ENCODE peak calls at places on chromosomes 11 and 22, in six cellular contexts. O, U, W, I, J and Z are unnamed samples.

GRCh38 chr22:44454113-44454769 is 43.8 kb downstream of the RTL6 start:
- DNase-seq in I (peak), U (no peak), J (no peak), O (no peak), W (no peak), Z (no peak)

GRCh38 chr22:49936018-49936972 is 17.9 kb downstream of the CRELD2 start:
- DNase-seq in O (peak), U (no peak), J (peak), W (no peak), I (peak), Z (no peak)

GRCh38 chr11:65488273-65489058 is 10.4 kb upstream of the MALAT1 start:
- DNase-seq in I (no peak), J (no peak), O (no peak), W (no peak), U (no peak), Z (no peak)

GRCh38 chr11:19803506-19803998 is 90.9 kb downstream of the NAV2 start:
- DNase-seq in I (no peak), W (no peak), U (no peak), J (no peak), O (no peak), Z (no peak)

GRCh38 chr11:76736773-76737495 is 46.2 kb upstream of the TSKU start:
- DNase-seq in W (peak), O (peak), I (no peak), J (no peak), U (no peak), Z (no peak)

GRCh38 chr22:29307658-29308147 is 1.3 kb downstream of the GAS2L1 start:
- DNase-seq in J (no peak), U (no peak), O (no peak), W (no peak), I (no peak), Z (no peak)

GRCh38 chr11:19673924-19674390 is 38.7 kb upstream of the NAV2 start:
- DNase-seq in J (peak), O (no peak), I (peak), U (no peak), W (peak), Z (peak)

GRCh38 chr11:75267171-75267970 is 26.8 kb downstream of the TPBGL start:
- DNase-seq in O (no peak), W (no peak), I (peak), J (no peak), U (no peak), Z (no peak)

GRCh38 chr11:83827940-83828554 is 541.9 kb upstream of the CCDC90B start:
- DNase-seq in I (no peak), W (peak), O (no peak), U (peak), J (no peak), Z (no peak)

GRCh38 chr22:20424937-20425587 is 12.6 kb downstream of the SCARF2 start:
- DNase-seq in W (no peak), O (no peak), U (no peak), J (no peak), I (peak), Z (peak)

GRCh38 chr11:26286472-26287066 is 45.4 kb upstream of the ANO3 start:
- DNase-seq in U (no peak), J (no peak), I (peak), W (peak), O (no peak), Z (no peak)

GRCh38 chr22:32754413-32755041 is 47.0 kb upstream of the TIMP3 start:
- DNase-seq in O (no peak), W (no peak), J (no peak), U (no peak), I (no peak), Z (no peak)

GRCh38 chr11:57249384-57250319 is 12.6 kb upstream of the APLNR start:
- DNase-seq in W (peak), J (no peak), U (peak), I (peak), O (no peak), Z (peak)

GRCh38 chr11:3944198-3944597 is 88.7 kb downstream of the STIM1 start:
- DNase-seq in I (no peak), J (no peak), U (no peak), O (no peak), W (peak), Z (peak)

GRCh38 chr11:44852952-44853351 is 97.7 kb downstream of the TP53I11 start:
- DNase-seq in W (no peak), I (no peak), J (no peak), U (no peak), O (no peak), Z (no peak)

GRCh38 chr11:8593935-8594909 is at the start of gene STK33:
- DNase-seq in W (peak), O (no peak), U (peak), J (no peak), I (peak), Z (no peak)

GRCh38 chr11:76257040-76257730 is 50.9 kb upstream of the WNT11 start:
- DNase-seq in I (peak), U (no peak), O (no peak), W (no peak), J (no peak), Z (no peak)

GRCh38 chr11:11640152-11640551 is 18.3 kb upstream of the GALNT18 start:
- DNase-seq in I (no peak), J (no peak), W (no peak), O (no peak), U (no peak), Z (no peak)

GRCh38 chr11:17352925-17353227 is 1.3 kb downstream of the NCR3LG1 start:
- DNase-seq in O (no peak), W (no peak), I (peak), J (no peak), U (peak), Z (no peak)

GRCh38 chr11:73965076-73965763 is 14.4 kb downstream of the DNAJB13 start:
- DNase-seq in I (no peak), O (no peak), W (peak), U (no peak), J (peak), Z (no peak)

GRCh38 chr11:16392646-16393045 is 36.3 kb upstream of the SOX6 start:
- DNase-seq in I (no peak), O (no peak), J (no peak), W (no peak), U (no peak), Z (no peak)

GRCh38 chr22:47167056-47167455 is 404.6 kb downstream of the TBC1D22A start:
- DNase-seq in U (peak), O (no peak), W (no peak), J (no peak), I (peak), Z (no peak)

GRCh38 chr11:65898656-65899355 is 1.4 kb downstream of the FOSL1 start:
- DNase-seq in W (no peak), J (no peak), O (no peak), I (no peak), U (no peak), Z (no peak)

GRCh38 chr11:110463153-110463552 is 33.4 kb downstream of the FDX1 start:
- DNase-seq in W (peak), O (no peak), I (peak), J (no peak), U (peak), Z (no peak)

GRCh38 chr22:46842606-46843005 is 80.2 kb downstream of the TBC1D22A start:
- DNase-seq in I (peak), U (no peak), J (no peak), W (peak), O (no peak), Z (no peak)

GRCh38 chr11:63226488-63227114 is 16.8 kb downstream of the SLC22A25 start:
- DNase-seq in W (no peak), I (no peak), J (no peak), O (no peak), U (no peak), Z (no peak)

GRCh38 chr11:67163006-67163405 is 43.9 kb downstream of the KDM2A start:
- DNase-seq in O (no peak), J (no peak), W (no peak), I (no peak), U (no peak), Z (no peak)

GRCh38 chr11:131748146-131749050 is 378.0 kb downstream of the NTM start:
- DNase-seq in I (peak), W (peak), O (peak), J (no peak), U (peak), Z (peak)

GRCh38 chr11:103586756-103587155 is 449.7 kb upstream of the DDI1 start:
- DNase-seq in W (no peak), I (no peak), U (no peak), J (no peak), O (no peak), Z (no peak)

GRCh38 chr11:80958966-80959365 is 1518.1 kb upstream of the TENM4 start:
- DNase-seq in O (no peak), W (no peak), J (no peak), U (no peak), I (no peak), Z (no peak)

GRCh38 chr22:24578355-24579241 is 14.3 kb downstream of the LRRC75B start:
- DNase-seq in J (no peak), I (no peak), W (no peak), U (no peak), O (no peak), Z (no peak)